ENCODE peak calls at places on chromosomes 2 and 18, in four cellular contexts. One of them, this sample, is unnamed.

GRCh38 chr2:113212245-113213060 is 38.7 kb downstream of the PSD4 start:
- DNase-seq in mucosa of descending colon: no peak
- DNase-seq in transverse colon: no peak
- DNase-seq in IMR-90: no peak
- DNase-seq in this sample: no peak

GRCh38 chr2:84636080-84636971 is 120.0 kb downstream of the DNAH6 start:
- DNase-seq in mucosa of descending colon: peak
- DNase-seq in transverse colon: peak
- DNase-seq in IMR-90: no peak
- DNase-seq in this sample: no peak

GRCh38 chr2:111171337-111171930 is 50.7 kb downstream of the BCL2L11 start:
- DNase-seq in mucosa of descending colon: no peak
- DNase-seq in transverse colon: no peak
- DNase-seq in IMR-90: no peak
- DNase-seq in this sample: no peak

GRCh38 chr18:60804412-60804811 is 431.8 kb upstream of the MC4R start:
- DNase-seq in mucosa of descending colon: no peak
- DNase-seq in transverse colon: no peak
- DNase-seq in IMR-90: no peak
- DNase-seq in this sample: peak

GRCh38 chr2:238120463-238121298 is 17.8 kb upstream of the KLHL30 start:
- DNase-seq in mucosa of descending colon: no peak
- DNase-seq in transverse colon: no peak
- DNase-seq in IMR-90: peak
- DNase-seq in this sample: no peak

GRCh38 chr2:60530228-60530627 is 23.2 kb downstream of the BCL11A start:
- DNase-seq in mucosa of descending colon: peak
- DNase-seq in transverse colon: peak
- DNase-seq in IMR-90: no peak
- DNase-seq in this sample: no peak

GRCh38 chr2:37683926-37684780 is 12.7 kb upstream of the CDC42EP3 start:
- DNase-seq in mucosa of descending colon: no peak
- DNase-seq in transverse colon: no peak
- DNase-seq in IMR-90: peak
- DNase-seq in this sample: peak

GRCh38 chr2:238771193-238771592 is 76.7 kb upstream of the TWIST2 start:
- DNase-seq in mucosa of descending colon: no peak
- DNase-seq in transverse colon: no peak
- DNase-seq in IMR-90: peak
- DNase-seq in this sample: no peak

GRCh38 chr2:216714412-216714775 is 19.0 kb upstream of the IGFBP5 start:
- DNase-seq in mucosa of descending colon: no peak
- DNase-seq in transverse colon: no peak
- DNase-seq in IMR-90: peak
- DNase-seq in this sample: no peak

GRCh38 chr18:27861539-27861938 is 315.4 kb downstream of the CDH2 start:
- DNase-seq in mucosa of descending colon: no peak
- DNase-seq in transverse colon: no peak
- DNase-seq in IMR-90: no peak
- DNase-seq in this sample: no peak

GRCh38 chr18:50469380-50469781 is 90.5 kb upstream of the MAPK4 start:
- DNase-seq in mucosa of descending colon: no peak
- DNase-seq in transverse colon: no peak
- DNase-seq in IMR-90: no peak
- DNase-seq in this sample: no peak

GRCh38 chr2:54570925-54571694 is 115.0 kb downstream of the SPTBN1 start:
- DNase-seq in mucosa of descending colon: peak
- DNase-seq in transverse colon: peak
- DNase-seq in IMR-90: peak
- DNase-seq in this sample: peak

GRCh38 chr2:17620280-17620679 is 79.8 kb downstream of the VSNL1 start:
- DNase-seq in mucosa of descending colon: peak
- DNase-seq in transverse colon: no peak
- DNase-seq in IMR-90: peak
- DNase-seq in this sample: no peak

GRCh38 chr2:186995092-186995491 is 146.1 kb upstream of the ZSWIM2 start:
- DNase-seq in mucosa of descending colon: no peak
- DNase-seq in transverse colon: no peak
- DNase-seq in IMR-90: peak
- DNase-seq in this sample: no peak

GRCh38 chr2:33005057-33005456 is 58.3 kb downstream of the LTBP1 start:
- DNase-seq in mucosa of descending colon: no peak
- DNase-seq in transverse colon: no peak
- DNase-seq in IMR-90: no peak
- DNase-seq in this sample: no peak

GRCh38 chr2:47336259-47337238 is 66.4 kb upstream of the MSH2 start:
- DNase-seq in mucosa of descending colon: peak
- DNase-seq in transverse colon: peak
- DNase-seq in IMR-90: peak
- DNase-seq in this sample: no peak

GRCh38 chr2:17792515-17792914 is 23.7 kb upstream of the MSGN1 start:
- DNase-seq in mucosa of descending colon: no peak
- DNase-seq in transverse colon: no peak
- DNase-seq in IMR-90: no peak
- DNase-seq in this sample: peak

GRCh38 chr2:55033076-55033742 is 17.0 kb downstream of the RTN4 start:
- DNase-seq in mucosa of descending colon: no peak
- DNase-seq in transverse colon: no peak
- DNase-seq in IMR-90: no peak
- DNase-seq in this sample: peak

GRCh38 chr2:37318401-37318800 is 6.2 kb downstream of the PRKD3 start:
- DNase-seq in mucosa of descending colon: no peak
- DNase-seq in transverse colon: no peak
- DNase-seq in IMR-90: peak
- DNase-seq in this sample: no peak

GRCh38 chr18:36067118-36067957 is at the start of gene RPRD1A:
- DNase-seq in mucosa of descending colon: peak
- DNase-seq in transverse colon: peak
- DNase-seq in IMR-90: peak
- DNase-seq in this sample: peak

GRCh38 chr18:38241736-38242135 is 676.1 kb upstream of the CELF4 start:
- DNase-seq in mucosa of descending colon: no peak
- DNase-seq in transverse colon: no peak
- DNase-seq in IMR-90: no peak
- DNase-seq in this sample: no peak

GRCh38 chr18:66395671-66396218 is 208.1 kb downstream of the CDH19 start:
- DNase-seq in mucosa of descending colon: no peak
- DNase-seq in transverse colon: no peak
- DNase-seq in IMR-90: no peak
- DNase-seq in this sample: no peak

GRCh38 chr2:58508021-58508420 is 266.9 kb upstream of the FANCL start:
- DNase-seq in mucosa of descending colon: no peak
- DNase-seq in transverse colon: no peak
- DNase-seq in IMR-90: no peak
- DNase-seq in this sample: no peak

GRCh38 chr18:74598350-74599001 is 806 bp downstream of the ZNF407 start:
- DNase-seq in mucosa of descending colon: peak
- DNase-seq in transverse colon: peak
- DNase-seq in IMR-90: peak
- DNase-seq in this sample: peak

GRCh38 chr2:89844221-89844943 is 1152.9 kb downstream of the RPIA start:
- DNase-seq in mucosa of descending colon: no peak
- DNase-seq in transverse colon: no peak
- DNase-seq in IMR-90: no peak
- DNase-seq in this sample: no peak

GRCh38 chr2:132275396-132275795 is 113.6 kb upstream of the ANKRD30BL start:
- DNase-seq in mucosa of descending colon: no peak
- DNase-seq in transverse colon: no peak
- DNase-seq in IMR-90: no peak
- DNase-seq in this sample: no peak

DNA sequence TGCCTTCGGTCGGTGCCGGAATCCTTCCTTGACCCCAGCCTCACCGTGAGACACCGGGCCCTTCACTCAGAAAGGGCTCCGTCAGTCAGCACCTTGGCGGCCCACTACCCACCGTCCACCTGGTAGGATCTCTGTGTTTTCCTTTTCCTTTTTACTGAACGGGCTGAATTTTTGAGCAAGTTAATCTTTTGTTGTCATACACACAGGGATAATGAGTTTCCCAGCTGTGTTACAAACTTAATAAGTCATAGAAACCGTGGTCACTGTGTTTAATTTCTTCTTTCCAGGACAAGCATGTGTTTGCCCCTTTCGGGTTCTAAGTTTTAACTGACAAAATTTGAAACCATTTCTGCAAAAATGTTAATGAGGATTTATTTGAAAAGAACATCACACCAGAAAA is 39.0 kb upstream of the TPO start:
- DNase-seq in mucosa of descending colon: no peak
- DNase-seq in transverse colon: no peak
- DNase-seq in IMR-90: no peak
- DNase-seq in this sample: no peak
- H3K4me3 ChIP-seq in mucosa of descending colon: no peak
- H3K4me3 ChIP-seq in transverse colon: no peak
- H3K4me3 ChIP-seq in IMR-90: no peak
- H3K4me3 ChIP-seq in this sample: no peak

DNA sequence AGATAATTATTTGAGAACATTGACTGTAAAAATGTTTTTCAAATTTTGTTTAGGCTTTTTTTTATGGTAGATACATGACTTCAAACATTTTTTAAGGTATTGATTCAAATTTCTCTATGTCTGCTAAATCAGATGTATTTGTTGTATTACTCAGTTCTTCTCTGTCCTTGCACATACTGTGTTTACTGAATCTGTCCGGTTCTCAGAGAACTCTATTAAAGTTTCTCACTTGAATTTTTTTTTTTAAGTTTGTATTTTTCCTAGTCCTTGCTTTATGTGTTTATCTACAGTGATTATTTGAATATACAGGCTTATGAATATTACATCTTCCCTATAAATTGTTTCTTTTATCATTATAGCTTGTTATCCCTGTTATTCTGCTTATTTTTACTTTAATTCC is 5.3 kb downstream of the SEPTIN2 start:
- DNase-seq in mucosa of descending colon: no peak
- DNase-seq in transverse colon: no peak
- DNase-seq in IMR-90: no peak
- DNase-seq in this sample: no peak
- H3K4me3 ChIP-seq in mucosa of descending colon: no peak
- H3K4me3 ChIP-seq in transverse colon: no peak
- H3K4me3 ChIP-seq in IMR-90: no peak
- H3K4me3 ChIP-seq in this sample: no peak

DNA sequence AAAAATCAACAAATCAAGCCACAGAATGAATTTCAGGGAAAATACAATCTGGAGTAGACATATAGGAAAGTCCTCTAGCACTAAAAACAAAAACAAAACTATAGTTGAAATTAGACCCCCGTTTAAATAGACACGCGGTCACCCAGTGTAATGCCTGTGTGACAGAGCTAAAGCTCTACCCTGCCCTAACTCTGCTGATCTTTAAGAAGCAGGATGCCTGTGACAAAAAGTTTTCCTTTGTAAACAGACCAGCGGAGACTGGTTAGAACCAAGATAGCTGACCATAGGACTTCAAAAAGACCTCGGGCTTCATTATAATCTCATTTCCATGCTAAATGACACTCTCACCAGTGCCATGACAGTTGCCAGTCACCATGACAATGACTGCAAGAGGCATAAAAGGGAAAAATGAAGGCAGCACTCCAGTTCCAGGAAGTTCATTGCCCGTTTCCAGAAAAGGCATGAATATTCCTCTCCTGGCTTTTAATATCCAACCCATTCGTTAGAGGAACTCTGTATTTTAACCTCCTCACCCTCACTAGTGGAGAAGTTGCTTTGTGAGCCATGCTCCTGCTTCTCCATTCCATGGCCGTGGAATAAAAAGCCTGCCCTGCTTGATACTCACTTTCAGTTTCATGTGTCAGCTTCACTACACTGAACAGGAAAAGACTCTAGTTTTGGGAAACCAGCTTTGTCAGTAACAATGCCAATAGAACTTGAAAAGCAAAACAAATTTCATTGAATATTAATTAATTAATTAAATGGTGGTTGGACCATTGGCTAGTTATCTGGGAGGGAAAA is 157.1 kb upstream of the COPS8 start:
- DNase-seq in mucosa of descending colon: no peak
- DNase-seq in transverse colon: no peak
- DNase-seq in IMR-90: no peak
- DNase-seq in this sample: no peak
- H3K4me3 ChIP-seq in mucosa of descending colon: no peak
- H3K4me3 ChIP-seq in transverse colon: no peak
- H3K4me3 ChIP-seq in IMR-90: no peak
- H3K4me3 ChIP-seq in this sample: no peak

GRCh38 chr2:95027369-95027720 is 1.8 kb downstream of the MAL start:
- DNase-seq in mucosa of descending colon: no peak
- DNase-seq in transverse colon: no peak
- DNase-seq in IMR-90: no peak
- DNase-seq in this sample: no peak
- H3K4me3 ChIP-seq in mucosa of descending colon: no peak
- H3K4me3 ChIP-seq in transverse colon: no peak
- H3K4me3 ChIP-seq in IMR-90: no peak
- H3K4me3 ChIP-seq in this sample: no peak

GRCh38 chr2:119696005-119696404 is 17.0 kb downstream of the TMEM177 start:
- DNase-seq in mucosa of descending colon: no peak
- DNase-seq in transverse colon: no peak
- DNase-seq in IMR-90: no peak
- DNase-seq in this sample: no peak
- H3K4me3 ChIP-seq in mucosa of descending colon: no peak
- H3K4me3 ChIP-seq in transverse colon: no peak
- H3K4me3 ChIP-seq in IMR-90: no peak
- H3K4me3 ChIP-seq in this sample: no peak

DNA sequence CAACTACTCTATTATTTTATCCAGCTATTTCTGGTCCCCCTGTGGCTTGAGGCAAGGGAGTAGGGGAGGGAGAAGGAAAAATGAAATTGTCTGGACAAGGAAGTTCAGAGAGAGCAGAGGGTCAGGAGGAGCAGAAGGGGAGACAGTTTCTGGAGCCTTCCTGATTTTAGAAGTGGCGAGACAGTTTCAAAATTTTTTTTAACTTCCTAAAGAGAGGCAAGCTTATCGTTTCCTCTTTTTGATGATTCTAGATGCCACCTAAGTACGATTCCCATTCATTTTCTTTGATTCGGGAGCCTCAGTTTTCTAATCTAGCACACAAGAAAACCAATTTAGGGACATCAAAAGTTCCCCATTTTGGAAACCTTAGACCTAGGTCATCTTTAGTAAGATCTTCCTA is 96.9 kb upstream of the B3GNT2 start:
- DNase-seq in mucosa of descending colon: no peak
- DNase-seq in transverse colon: no peak
- DNase-seq in IMR-90: no peak
- DNase-seq in this sample: no peak
- H3K4me3 ChIP-seq in mucosa of descending colon: no peak
- H3K4me3 ChIP-seq in transverse colon: no peak
- H3K4me3 ChIP-seq in IMR-90: no peak
- H3K4me3 ChIP-seq in this sample: no peak

DNA sequence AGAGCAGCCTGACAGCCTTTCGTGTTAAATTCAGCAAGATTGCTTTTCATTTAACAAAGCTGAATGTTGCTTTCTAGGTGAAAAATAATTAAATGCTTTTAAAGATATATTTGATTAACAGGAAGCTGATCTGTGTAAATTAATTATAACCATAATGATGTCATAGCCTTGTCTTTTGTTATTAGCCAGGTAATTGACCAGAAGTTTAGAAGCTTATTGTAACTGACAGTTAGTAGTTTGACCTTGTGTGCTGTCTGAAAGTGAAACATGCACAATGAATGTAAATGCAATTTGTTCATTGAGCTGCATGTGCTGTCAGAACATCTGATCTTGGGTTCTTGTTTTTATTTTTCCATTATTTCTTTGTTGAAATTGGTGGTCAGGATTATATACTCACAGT is 9.9 kb downstream of the RHBDD1 start:
- DNase-seq in mucosa of descending colon: no peak
- DNase-seq in transverse colon: no peak
- DNase-seq in IMR-90: no peak
- DNase-seq in this sample: no peak
- H3K4me3 ChIP-seq in mucosa of descending colon: no peak
- H3K4me3 ChIP-seq in transverse colon: no peak
- H3K4me3 ChIP-seq in IMR-90: no peak
- H3K4me3 ChIP-seq in this sample: no peak

This sample was measured in Jurkat, Clone E6-1.